ENCODE peak calls at places on chromosomes 5 and 9, in ten cellular contexts. One of them, this sample, is unnamed. For H3K4me1, the result is how much of the 10 kb centered on the place peaks cover.

GRCh38 chr9:120043448-120043847 is 536.5 kb downstream of the CDK5RAP2 start:
- DNase-seq in CD4-positive, alpha-beta memory T cell: no peak
- DNase-seq in cardiac muscle cell: no peak
- DNase-seq in uterus: no peak
- DNase-seq in pancreas: no peak
- DNase-seq in sigmoid colon: no peak
- DNase-seq in CD8-positive, alpha-beta T cell: no peak
- DNase-seq in NT2/D1: no peak
- DNase-seq in mucosa of descending colon: no peak
- DNase-seq in lower lobe of right lung: no peak
- DNase-seq in this sample: no peak

GRCh38 chr5:145946112-145946861 is 9.9 kb downstream of the SH3RF2 start:
- DNase-seq in CD4-positive, alpha-beta memory T cell: no peak
- DNase-seq in cardiac muscle cell: no peak
- DNase-seq in uterus: no peak
- DNase-seq in pancreas: no peak
- DNase-seq in sigmoid colon: no peak
- DNase-seq in CD8-positive, alpha-beta T cell: no peak
- DNase-seq in NT2/D1: no peak
- DNase-seq in mucosa of descending colon: no peak
- DNase-seq in lower lobe of right lung: no peak
- DNase-seq in this sample: no peak

GRCh38 chr9:38047301-38048251 is 21.5 kb downstream of the SHB start:
- DNase-seq in CD4-positive, alpha-beta memory T cell: no peak
- DNase-seq in cardiac muscle cell: peak
- DNase-seq in uterus: no peak
- DNase-seq in pancreas: peak
- DNase-seq in sigmoid colon: peak
- DNase-seq in CD8-positive, alpha-beta T cell: no peak
- DNase-seq in NT2/D1: peak
- DNase-seq in mucosa of descending colon: peak
- DNase-seq in lower lobe of right lung: peak
- DNase-seq in this sample: peak

GRCh38 chr9:93677641-93678136 is 101.3 kb downstream of the PHF2 start:
- DNase-seq in CD4-positive, alpha-beta memory T cell: no peak
- DNase-seq in cardiac muscle cell: no peak
- DNase-seq in uterus: no peak
- DNase-seq in pancreas: no peak
- DNase-seq in sigmoid colon: peak
- DNase-seq in CD8-positive, alpha-beta T cell: no peak
- DNase-seq in NT2/D1: no peak
- DNase-seq in mucosa of descending colon: peak
- DNase-seq in lower lobe of right lung: peak
- DNase-seq in this sample: peak

GRCh38 chr9:114069476-114070187 is 8.5 kb downstream of the AMBP start:
- DNase-seq in CD4-positive, alpha-beta memory T cell: no peak
- DNase-seq in cardiac muscle cell: no peak
- DNase-seq in uterus: peak
- DNase-seq in pancreas: no peak
- DNase-seq in sigmoid colon: peak
- DNase-seq in CD8-positive, alpha-beta T cell: no peak
- DNase-seq in NT2/D1: no peak
- DNase-seq in mucosa of descending colon: no peak
- DNase-seq in lower lobe of right lung: no peak
- DNase-seq in this sample: peak

GRCh38 chr5:474826-475661 is 32.1 kb downstream of the EXOC3 start:
- DNase-seq in CD4-positive, alpha-beta memory T cell: no peak
- DNase-seq in cardiac muscle cell: peak
- DNase-seq in uterus: no peak
- DNase-seq in pancreas: no peak
- DNase-seq in sigmoid colon: peak
- DNase-seq in CD8-positive, alpha-beta T cell: no peak
- DNase-seq in NT2/D1: no peak
- DNase-seq in mucosa of descending colon: peak
- DNase-seq in lower lobe of right lung: peak
- DNase-seq in this sample: peak

GRCh38 chr5:39331993-39332392 is 32.3 kb downstream of the C9 start:
- DNase-seq in CD4-positive, alpha-beta memory T cell: no peak
- DNase-seq in cardiac muscle cell: no peak
- DNase-seq in uterus: no peak
- DNase-seq in pancreas: no peak
- DNase-seq in sigmoid colon: no peak
- DNase-seq in CD8-positive, alpha-beta T cell: no peak
- DNase-seq in NT2/D1: no peak
- DNase-seq in mucosa of descending colon: no peak
- DNase-seq in lower lobe of right lung: no peak
- DNase-seq in this sample: no peak

GRCh38 chr5:157303667-157304327 is 37.9 kb downstream of the CYFIP2 start:
- DNase-seq in CD4-positive, alpha-beta memory T cell: peak
- DNase-seq in cardiac muscle cell: no peak
- DNase-seq in uterus: no peak
- DNase-seq in pancreas: no peak
- DNase-seq in sigmoid colon: no peak
- DNase-seq in CD8-positive, alpha-beta T cell: peak
- DNase-seq in NT2/D1: peak
- DNase-seq in mucosa of descending colon: no peak
- DNase-seq in lower lobe of right lung: no peak
- DNase-seq in this sample: no peak

GRCh38 chr9:10354591-10354990 is 258.2 kb downstream of the PTPRD start:
- DNase-seq in CD4-positive, alpha-beta memory T cell: no peak
- DNase-seq in cardiac muscle cell: no peak
- DNase-seq in uterus: no peak
- DNase-seq in pancreas: no peak
- DNase-seq in sigmoid colon: no peak
- DNase-seq in CD8-positive, alpha-beta T cell: no peak
- DNase-seq in NT2/D1: no peak
- DNase-seq in mucosa of descending colon: no peak
- DNase-seq in lower lobe of right lung: no peak
- DNase-seq in this sample: no peak

GRCh38 chr9:81683214-81683613 is 6.1 kb downstream of the TLE1 start:
- DNase-seq in CD4-positive, alpha-beta memory T cell: no peak
- DNase-seq in cardiac muscle cell: no peak
- DNase-seq in uterus: no peak
- DNase-seq in pancreas: no peak
- DNase-seq in sigmoid colon: no peak
- DNase-seq in CD8-positive, alpha-beta T cell: no peak
- DNase-seq in NT2/D1: no peak
- DNase-seq in mucosa of descending colon: no peak
- DNase-seq in lower lobe of right lung: no peak
- DNase-seq in this sample: no peak

GRCh38 chr9:81687521-81688261 is 1.7 kb downstream of the TLE1 start:
- DNase-seq in CD4-positive, alpha-beta memory T cell: no peak
- DNase-seq in cardiac muscle cell: peak
- DNase-seq in uterus: peak
- DNase-seq in pancreas: peak
- DNase-seq in sigmoid colon: peak
- DNase-seq in CD8-positive, alpha-beta T cell: no peak
- DNase-seq in NT2/D1: peak
- DNase-seq in mucosa of descending colon: peak
- DNase-seq in lower lobe of right lung: peak
- DNase-seq in this sample: peak

GRCh38 chr9:81683704-81684103 is 5.6 kb downstream of the TLE1 start:
- DNase-seq in CD4-positive, alpha-beta memory T cell: no peak
- DNase-seq in cardiac muscle cell: no peak
- DNase-seq in uterus: no peak
- DNase-seq in pancreas: no peak
- DNase-seq in sigmoid colon: no peak
- DNase-seq in CD8-positive, alpha-beta T cell: no peak
- DNase-seq in NT2/D1: no peak
- DNase-seq in mucosa of descending colon: no peak
- DNase-seq in lower lobe of right lung: no peak
- DNase-seq in this sample: no peak

GRCh38 chr9:81686614-81687520 is 2.5 kb downstream of the TLE1 start:
- DNase-seq in CD4-positive, alpha-beta memory T cell: no peak
- DNase-seq in cardiac muscle cell: peak
- DNase-seq in uterus: peak
- DNase-seq in pancreas: peak
- DNase-seq in sigmoid colon: peak
- DNase-seq in CD8-positive, alpha-beta T cell: peak
- DNase-seq in NT2/D1: peak
- DNase-seq in mucosa of descending colon: peak
- DNase-seq in lower lobe of right lung: peak
- DNase-seq in this sample: peak

GRCh38 chr9:81685763-81686613 is 3.4 kb downstream of the TLE1 start:
- DNase-seq in CD4-positive, alpha-beta memory T cell: no peak
- DNase-seq in cardiac muscle cell: peak
- DNase-seq in uterus: no peak
- DNase-seq in pancreas: no peak
- DNase-seq in sigmoid colon: no peak
- DNase-seq in CD8-positive, alpha-beta T cell: no peak
- DNase-seq in NT2/D1: no peak
- DNase-seq in mucosa of descending colon: no peak
- DNase-seq in lower lobe of right lung: no peak
- DNase-seq in this sample: no peak
- H3K4me1 ChIP-seq in CD4-positive, alpha-beta memory T cell: under half
- H3K4me1 ChIP-seq in cardiac muscle cell: under half
- H3K4me1 ChIP-seq in uterus: under half
- H3K4me1 ChIP-seq in pancreas: under half
- H3K4me1 ChIP-seq in sigmoid colon: under half
- H3K4me1 ChIP-seq in CD8-positive, alpha-beta T cell: under half
- H3K4me1 ChIP-seq in NT2/D1: under half
- H3K4me1 ChIP-seq in mucosa of descending colon: under half
- H3K4me1 ChIP-seq in lower lobe of right lung: half or more
- H3K4me1 ChIP-seq in this sample: under half

GRCh38 chr9:87063883-87064282 is 116.6 kb upstream of the GAS1 start:
- DNase-seq in CD4-positive, alpha-beta memory T cell: no peak
- DNase-seq in cardiac muscle cell: peak
- DNase-seq in uterus: peak
- DNase-seq in pancreas: no peak
- DNase-seq in sigmoid colon: no peak
- DNase-seq in CD8-positive, alpha-beta T cell: no peak
- DNase-seq in NT2/D1: no peak
- DNase-seq in mucosa of descending colon: no peak
- DNase-seq in lower lobe of right lung: no peak
- DNase-seq in this sample: no peak
- H3K4me3 ChIP-seq in CD4-positive, alpha-beta memory T cell: no peak
- H3K4me3 ChIP-seq in cardiac muscle cell: no peak
- H3K4me3 ChIP-seq in uterus: no peak
- H3K4me3 ChIP-seq in pancreas: no peak
- H3K4me3 ChIP-seq in sigmoid colon: no peak
- H3K4me3 ChIP-seq in CD8-positive, alpha-beta T cell: no peak
- H3K4me3 ChIP-seq in NT2/D1: no peak
- H3K4me3 ChIP-seq in mucosa of descending colon: no peak
- H3K4me3 ChIP-seq in lower lobe of right lung: no peak
- H3K4me3 ChIP-seq in this sample: no peak

GRCh38 chr5:115531787-115532367 is 12.7 kb downstream of the FEM1C start:
- DNase-seq in CD4-positive, alpha-beta memory T cell: no peak
- DNase-seq in cardiac muscle cell: no peak
- DNase-seq in uterus: no peak
- DNase-seq in pancreas: no peak
- DNase-seq in sigmoid colon: no peak
- DNase-seq in CD8-positive, alpha-beta T cell: no peak
- DNase-seq in NT2/D1: no peak
- DNase-seq in mucosa of descending colon: no peak
- DNase-seq in lower lobe of right lung: no peak
- DNase-seq in this sample: no peak
- H3K4me1 ChIP-seq in CD4-positive, alpha-beta memory T cell: half or more
- H3K4me1 ChIP-seq in cardiac muscle cell: under half
- H3K4me1 ChIP-seq in uterus: under half
- H3K4me1 ChIP-seq in pancreas: under half
- H3K4me1 ChIP-seq in sigmoid colon: under half
- H3K4me1 ChIP-seq in CD8-positive, alpha-beta T cell: under half
- H3K4me1 ChIP-seq in NT2/D1: under half
- H3K4me1 ChIP-seq in mucosa of descending colon: under half
- H3K4me1 ChIP-seq in lower lobe of right lung: half or more
- H3K4me1 ChIP-seq in this sample: half or more

DNA sequence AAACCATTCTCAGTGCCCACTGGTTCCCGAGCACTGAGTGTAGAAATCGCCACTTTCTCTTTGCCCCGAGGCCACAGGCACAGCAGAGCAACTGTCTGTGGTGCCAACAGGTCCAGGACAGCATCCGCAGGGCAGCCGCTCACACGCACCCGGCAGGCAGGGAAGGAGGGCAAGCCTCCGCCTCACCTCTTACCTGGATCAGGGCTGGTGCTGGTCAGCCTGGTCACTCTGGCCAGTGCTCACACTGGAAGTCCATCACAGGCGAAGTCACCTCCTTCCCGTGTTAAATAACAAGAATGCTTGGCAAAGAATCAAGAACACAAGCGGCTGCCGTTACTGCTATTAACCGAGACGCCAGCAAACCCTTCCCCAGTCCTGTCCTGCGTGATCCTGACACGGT is 13.7 kb downstream of the DIPK1B start:
- DNase-seq in CD4-positive, alpha-beta memory T cell: peak
- DNase-seq in cardiac muscle cell: no peak
- DNase-seq in uterus: no peak
- DNase-seq in pancreas: no peak
- DNase-seq in sigmoid colon: no peak
- DNase-seq in CD8-positive, alpha-beta T cell: no peak
- DNase-seq in NT2/D1: no peak
- DNase-seq in mucosa of descending colon: no peak
- DNase-seq in lower lobe of right lung: no peak
- DNase-seq in this sample: no peak
- H3K4me3 ChIP-seq in CD4-positive, alpha-beta memory T cell: no peak
- H3K4me3 ChIP-seq in cardiac muscle cell: no peak
- H3K4me3 ChIP-seq in uterus: no peak
- H3K4me3 ChIP-seq in pancreas: peak
- H3K4me3 ChIP-seq in sigmoid colon: no peak
- H3K4me3 ChIP-seq in CD8-positive, alpha-beta T cell: peak
- H3K4me3 ChIP-seq in NT2/D1: peak
- H3K4me3 ChIP-seq in mucosa of descending colon: no peak
- H3K4me3 ChIP-seq in lower lobe of right lung: peak
- H3K4me3 ChIP-seq in this sample: peak

DNA sequence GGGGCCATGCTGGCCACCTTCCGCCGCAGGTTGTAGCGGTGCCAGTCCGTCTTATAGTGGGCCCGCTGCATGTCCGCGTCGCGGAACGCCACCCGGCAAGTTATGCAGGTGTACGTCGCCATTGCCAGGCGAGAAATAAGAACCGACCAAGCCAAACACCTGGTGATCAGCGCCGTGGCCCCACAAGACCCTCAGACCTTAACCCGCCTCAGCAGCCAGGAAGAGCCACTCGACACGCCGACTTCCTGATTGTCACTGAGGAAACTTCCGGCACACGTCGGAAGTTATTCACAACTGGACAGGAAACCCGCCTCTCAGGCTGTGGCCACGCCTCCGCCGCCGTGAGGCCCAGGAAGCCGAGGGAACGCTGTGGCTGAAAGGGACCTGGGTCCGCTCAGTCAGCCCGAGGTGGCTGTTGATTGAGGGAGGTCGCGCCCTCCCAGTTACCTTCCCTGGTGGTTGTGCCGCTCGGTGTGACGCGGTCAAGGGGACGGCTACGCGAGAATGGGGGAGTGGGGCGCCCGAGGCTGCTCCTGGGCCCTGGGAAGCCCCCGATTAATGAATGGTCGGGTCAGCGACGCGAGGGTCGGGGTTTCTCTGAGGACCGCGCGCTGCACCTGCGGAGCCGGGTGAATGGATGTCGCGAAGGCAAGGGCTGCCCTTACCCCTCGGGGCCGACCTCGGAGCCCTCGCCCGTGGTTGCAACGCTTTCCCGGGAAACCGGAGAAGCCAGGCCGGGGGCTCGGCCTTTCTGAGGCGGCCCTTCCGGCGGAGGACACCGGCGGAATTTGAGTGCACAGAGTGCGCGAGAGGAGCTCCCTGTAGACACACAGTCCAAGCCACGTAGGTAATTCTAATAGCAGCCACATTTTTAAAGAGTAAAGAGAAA is at the start of gene ZNF622:
- DNase-seq in CD4-positive, alpha-beta memory T cell: peak
- DNase-seq in cardiac muscle cell: peak
- DNase-seq in uterus: peak
- DNase-seq in pancreas: peak
- DNase-seq in sigmoid colon: peak
- DNase-seq in CD8-positive, alpha-beta T cell: peak
- DNase-seq in NT2/D1: peak
- DNase-seq in mucosa of descending colon: peak
- DNase-seq in lower lobe of right lung: peak
- DNase-seq in this sample: peak
- H3K4me1 ChIP-seq in CD4-positive, alpha-beta memory T cell: half or more
- H3K4me1 ChIP-seq in cardiac muscle cell: under half
- H3K4me1 ChIP-seq in uterus: under half
- H3K4me1 ChIP-seq in pancreas: under half
- H3K4me1 ChIP-seq in sigmoid colon: under half
- H3K4me1 ChIP-seq in CD8-positive, alpha-beta T cell: half or more
- H3K4me1 ChIP-seq in NT2/D1: under half
- H3K4me1 ChIP-seq in mucosa of descending colon: under half
- H3K4me1 ChIP-seq in lower lobe of right lung: half or more
- H3K4me1 ChIP-seq in this sample: half or more